ENCODE peak calls at places on chromosome 18, in seven cellular contexts. M is left lung, B is fibroblast of lung, P is GM06990, X is HepG2, Y is tibial nerve, A is coronary artery. K is an unnamed sample.

GRCh38 chr18:45505497-45506206 is 109.6 kb upstream of the SLC14A2 start:
- DNase-seq in M (no peak), B (peak), P (no peak), X (no peak), Y (no peak), A (no peak), K (no peak)

GRCh38 chr18:33505798-33506197 is 65.3 kb upstream of the CCDC178 start:
- DNase-seq in M (no peak), B (no peak), P (no peak), X (no peak), Y (no peak), A (no peak), K (no peak)

GRCh38 chr18:77086034-77086433 is 46.5 kb downstream of the MBP start:
- DNase-seq in M (no peak), B (peak), P (no peak), X (no peak), Y (no peak), A (no peak), K (no peak)

GRCh38 chr18:2889761-2890192 is 43.0 kb downstream of the EMILIN2 start:
- DNase-seq in M (no peak), B (no peak), P (no peak), X (peak), Y (no peak), A (no peak), K (no peak)

GRCh38 chr18:70288851-70289328 is at the start of gene SOCS6:
- DNase-seq in M (peak), B (peak), P (peak), X (no peak), Y (peak), A (peak), K (peak)

GRCh38 chr18:8091042-8091441 is 518.2 kb upstream of the RAB12 start:
- DNase-seq in M (no peak), B (peak), P (no peak), X (no peak), Y (no peak), A (no peak), K (no peak)

GRCh38 chr18:75482880-75483279 is 55.4 kb upstream of the SMIM21 start:
- DNase-seq in M (no peak), B (peak), P (no peak), X (no peak), Y (no peak), A (no peak), K (no peak)

GRCh38 chr18:56627991-56628390 is 10.4 kb downstream of the TXNL1 start:
- DNase-seq in M (no peak), B (no peak), P (no peak), X (no peak), Y (no peak), A (no peak), K (no peak)

GRCh38 chr18:8474661-8475060 is 134.6 kb upstream of the RAB12 start:
- DNase-seq in M (no peak), B (no peak), P (no peak), X (no peak), Y (no peak), A (no peak), K (no peak)

GRCh38 chr18:8747440-8747937 is 42.1 kb downstream of the MTCL1 start:
- DNase-seq in M (no peak), B (peak), P (no peak), X (no peak), Y (no peak), A (peak), K (no peak)

GRCh38 chr18:36496022-36496421 is 198.5 kb downstream of the FHOD3 start:
- DNase-seq in M (no peak), B (no peak), P (no peak), X (no peak), Y (no peak), A (no peak), K (peak)

GRCh38 chr18:9839806-9840205 is 46.0 kb upstream of the TXNDC2 start:
- DNase-seq in M (no peak), B (no peak), P (no peak), X (no peak), Y (no peak), A (no peak), K (no peak)

GRCh38 chr18:71443726-71444480 is 1100.2 kb downstream of the CBLN2 start:
- DNase-seq in M (no peak), B (peak), P (no peak), X (no peak), Y (no peak), A (no peak), K (no peak)

GRCh38 chr18:63987743-63988142 is 17.9 kb downstream of the SERPINB8 start:
- DNase-seq in M (no peak), B (no peak), P (no peak), X (no peak), Y (no peak), A (no peak), K (no peak)

GRCh38 chr18:59008302-59008974 is 131.2 kb upstream of the SEC11C start:
- DNase-seq in M (no peak), B (peak), P (no peak), X (no peak), Y (no peak), A (no peak), K (no peak)

GRCh38 chr18:34595673-34596072 is 114.4 kb upstream of the DTNA start:
- DNase-seq in M (no peak), B (peak), P (no peak), X (peak), Y (no peak), A (no peak), K (no peak)
- TF ChIP-seq CTCF in M (no peak), B (peak), P (peak), X (peak), Y (no peak), A (no peak), K (no peak)

GRCh38 chr18:48806551-48807261 is 144.1 kb downstream of the SMAD7 start:
- DNase-seq in M (peak), B (peak), P (no peak), X (no peak), Y (no peak), A (peak), K (no peak)

GRCh38 chr18:48805826-48806535 is 144.8 kb downstream of the SMAD7 start:
- DNase-seq in M (peak), B (no peak), P (no peak), X (no peak), Y (no peak), A (peak), K (no peak)

GRCh38 chr18:48803518-48803917 is 147.2 kb downstream of the SMAD7 start:
- DNase-seq in M (no peak), B (no peak), P (no peak), X (no peak), Y (no peak), A (peak), K (no peak)

GRCh38 chr18:48803951-48804855 is 146.6 kb downstream of the SMAD7 start:
- DNase-seq in M (peak), B (no peak), P (no peak), X (no peak), Y (no peak), A (peak), K (no peak)

DNA sequence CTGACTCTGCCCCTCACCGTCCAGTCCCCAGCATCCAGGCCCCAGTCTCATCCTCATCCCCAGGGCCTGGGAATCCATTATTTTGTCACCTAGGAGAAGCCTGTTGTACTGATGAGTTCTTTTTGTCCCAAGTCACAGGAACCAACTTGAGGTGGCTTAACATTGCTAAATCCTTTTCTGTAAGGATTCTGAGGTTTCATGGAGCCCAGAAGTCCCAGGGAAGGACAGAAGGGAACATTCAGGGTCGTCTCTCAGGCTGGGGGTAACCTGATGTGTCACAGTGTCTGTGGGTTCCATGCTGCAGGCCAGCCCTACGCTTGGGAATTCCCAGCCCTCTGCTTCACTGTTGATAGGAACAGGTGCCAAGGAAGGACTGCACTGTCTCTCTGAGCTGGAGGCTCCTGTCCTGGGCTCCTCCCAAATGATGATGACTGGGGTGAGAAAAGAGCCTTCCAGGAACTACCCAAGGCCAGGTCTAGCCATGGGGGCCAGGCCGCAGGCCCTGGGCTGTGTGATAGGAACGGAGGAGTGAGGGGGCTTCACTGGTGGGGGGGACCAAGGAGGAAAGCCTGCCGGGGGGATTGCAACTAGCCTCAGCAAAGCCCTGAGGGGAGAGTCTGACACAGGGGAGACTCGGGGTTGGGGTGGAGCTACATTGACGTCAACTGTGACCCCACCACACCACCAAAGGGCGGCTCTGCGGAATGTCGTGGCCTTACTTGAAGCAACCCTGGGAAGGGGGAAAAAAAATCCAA is 145.7 kb downstream of the SMAD7 start:
- DNase-seq in M (peak), B (no peak), P (no peak), X (no peak), Y (no peak), A (peak), K (no peak)
- TF ChIP-seq CTCF in M (no peak), B (no peak), P (no peak), X (no peak), Y (no peak), A (no peak), K (no peak)

GRCh38 chr18:21364471-21364870 is 122.4 kb downstream of the GREB1L start:
- DNase-seq in M (no peak), B (no peak), P (no peak), X (no peak), Y (no peak), A (no peak), K (no peak)
- TF ChIP-seq CTCF in M (no peak), B (no peak), P (no peak), X (no peak), Y (no peak), A (no peak), K (no peak)

GRCh38 chr18:23612434-23613090 is 26.3 kb upstream of the NPC1 start:
- DNase-seq in M (peak), B (no peak), P (no peak), X (no peak), Y (no peak), A (no peak), K (no peak)
- TF ChIP-seq CTCF in M (no peak), B (no peak), P (no peak), X (no peak), Y (no peak), A (no peak), K (no peak)

DNA sequence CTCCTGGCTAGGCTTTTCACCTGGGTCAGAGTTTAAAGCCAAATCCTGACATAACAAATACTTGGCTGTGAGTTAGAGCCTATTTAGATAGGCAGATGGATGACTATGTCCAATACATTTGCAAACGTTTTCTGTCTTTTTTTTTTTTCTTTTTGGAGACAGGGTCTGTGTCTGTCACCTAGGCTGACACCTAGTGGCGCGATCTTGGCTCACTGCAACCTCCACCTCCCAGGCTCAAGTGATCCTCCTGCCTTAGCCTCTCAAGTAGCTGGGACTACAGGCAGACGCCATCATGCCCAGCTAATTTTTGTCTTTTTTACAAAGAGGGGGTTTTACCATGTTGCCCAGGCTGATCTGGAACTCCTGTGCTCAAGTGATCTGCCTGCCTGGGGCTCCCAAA is 124.8 kb downstream of the DYM start:
- DNase-seq in M (no peak), B (no peak), P (no peak), X (peak), Y (no peak), A (no peak), K (no peak)
- TF ChIP-seq CTCF in M (no peak), B (no peak), P (peak), X (peak), Y (no peak), A (no peak), K (peak)

DNA sequence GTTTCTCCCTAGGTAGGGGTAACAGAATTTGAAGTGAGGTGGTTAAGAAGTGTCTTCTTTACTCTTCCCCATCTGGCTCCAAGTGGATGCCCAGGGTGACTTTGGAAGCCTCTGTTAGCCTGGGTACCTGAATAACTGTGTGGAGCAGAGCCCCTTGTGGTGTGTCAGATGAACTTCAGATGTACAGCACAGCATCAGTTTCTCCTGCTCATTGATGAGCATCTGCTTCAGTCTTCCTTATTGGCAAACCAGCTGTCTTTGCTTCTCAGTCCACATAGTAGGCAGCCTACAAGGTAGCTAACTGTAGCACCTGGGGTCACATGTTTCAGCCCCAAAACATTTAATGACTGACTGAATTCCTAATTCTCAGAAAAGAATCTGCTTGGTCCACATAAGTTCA is 56.2 kb upstream of the ATP8B1 start:
- DNase-seq in M (no peak), B (peak), P (no peak), X (peak), Y (no peak), A (no peak), K (peak)
- TF ChIP-seq CTCF in M (peak), B (no peak), P (peak), X (peak), Y (no peak), A (no peak), K (peak)

DNA sequence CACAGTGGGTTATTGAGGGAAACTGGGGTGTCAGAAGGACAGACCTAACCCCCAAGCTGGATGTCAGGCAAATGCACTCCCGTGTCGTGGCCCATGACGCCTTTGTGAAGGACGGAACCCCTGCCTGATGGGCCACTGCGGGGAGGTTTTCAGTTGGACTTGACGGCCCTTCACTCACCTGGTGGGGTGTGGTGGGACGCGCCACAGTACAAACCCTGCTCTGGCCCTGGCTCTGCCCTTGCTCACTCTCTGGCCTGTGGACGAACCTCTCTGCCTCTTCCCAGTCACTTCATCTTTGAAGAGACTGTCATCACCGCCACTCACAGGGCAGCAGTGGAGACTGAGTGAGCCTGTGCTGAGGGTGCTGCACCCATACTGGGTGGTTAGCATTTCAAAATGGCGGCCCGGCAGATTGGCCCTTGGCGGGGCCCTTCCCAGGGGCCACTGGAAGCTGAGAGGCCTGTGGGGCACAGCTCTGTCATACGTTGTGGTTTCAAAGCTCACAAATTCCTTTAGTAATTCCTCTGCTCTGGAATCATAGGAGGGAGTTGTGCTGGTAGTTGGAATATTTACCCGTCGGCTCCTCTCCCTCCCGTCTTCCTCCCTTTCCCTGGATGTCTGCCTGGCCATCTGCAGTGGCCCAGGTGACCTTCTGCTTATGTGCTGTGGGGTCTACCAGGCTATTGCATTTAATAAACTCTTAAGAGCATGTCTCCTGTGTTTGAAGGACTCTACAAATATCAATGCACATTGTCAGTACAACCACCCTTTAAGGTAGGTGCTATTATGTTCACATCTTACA is 200.6 kb downstream of the CTIF start:
- DNase-seq in M (no peak), B (no peak), P (no peak), X (no peak), Y (no peak), A (no peak), K (no peak)
- TF ChIP-seq CTCF in M (no peak), B (no peak), P (no peak), X (no peak), Y (no peak), A (no peak), K (no peak)

GRCh38 chr18:74040459-74041332 is 106.9 kb downstream of the FBXO15 start:
- DNase-seq in M (peak), B (no peak), P (peak), X (peak), Y (no peak), A (no peak), K (peak)
- TF ChIP-seq CTCF in M (peak), B (peak), P (peak), X (peak), Y (no peak), A (no peak), K (peak)

GRCh38 chr18:48949606-48950535 is 894 bp downstream of the SMAD7 start:
- DNase-seq in M (no peak), B (peak), P (peak), X (no peak), Y (no peak), A (peak), K (peak)
- TF ChIP-seq CTCF in M (no peak), B (no peak), P (peak), X (peak), Y (peak), A (no peak), K (no peak)